ENCODE peak calls at places on chromosomes 4 and X, in nine cellular contexts. One of them, this sample, is unnamed.

GRCh38 chr4:184316821-184317220 is 99.1 kb upstream of the ENPP6 start:
- DNase-seq in NCI-H1092: no peak
- DNase-seq in DMS53: no peak
- DNase-seq in mucosa of descending colon: no peak
- DNase-seq in fibroblast of the aortic adventitia: no peak
- DNase-seq in ELR: no peak
- DNase-seq in CD8-positive, alpha-beta memory T cell: no peak
- DNase-seq in small intestine: no peak
- DNase-seq in NCI-H1417: no peak
- DNase-seq in this sample: no peak

GRCh38 chr4:135185256-135185655 is 983.7 kb upstream of the PABPC4L start:
- DNase-seq in NCI-H1092: no peak
- DNase-seq in DMS53: no peak
- DNase-seq in mucosa of descending colon: no peak
- DNase-seq in fibroblast of the aortic adventitia: no peak
- DNase-seq in ELR: no peak
- DNase-seq in CD8-positive, alpha-beta memory T cell: no peak
- DNase-seq in small intestine: no peak
- DNase-seq in NCI-H1417: no peak
- DNase-seq in this sample: no peak

GRCh38 chr4:185933078-185933581 is 121.1 kb upstream of the SORBS2 start:
- DNase-seq in NCI-H1092: no peak
- DNase-seq in DMS53: no peak
- DNase-seq in mucosa of descending colon: no peak
- DNase-seq in fibroblast of the aortic adventitia: peak; percentile 70
- DNase-seq in ELR: peak; percentile 26
- DNase-seq in CD8-positive, alpha-beta memory T cell: no peak
- DNase-seq in small intestine: no peak
- DNase-seq in NCI-H1417: no peak
- DNase-seq in this sample: no peak

GRCh38 chr4:53459548-53459947 is 82.1 kb downstream of the FIP1L1 start:
- DNase-seq in NCI-H1092: no peak
- DNase-seq in DMS53: peak; percentile 91
- DNase-seq in mucosa of descending colon: no peak
- DNase-seq in fibroblast of the aortic adventitia: peak; percentile 63
- DNase-seq in ELR: peak; percentile 54
- DNase-seq in CD8-positive, alpha-beta memory T cell: no peak
- DNase-seq in small intestine: peak; percentile 13
- DNase-seq in NCI-H1417: peak; percentile 12
- DNase-seq in this sample: no peak

GRCh38 chr4:100061835-100062234 is 111.8 kb upstream of the H2AZ1 start:
- DNase-seq in NCI-H1092: no peak
- DNase-seq in DMS53: no peak
- DNase-seq in mucosa of descending colon: no peak
- DNase-seq in fibroblast of the aortic adventitia: no peak
- DNase-seq in ELR: peak; percentile 42
- DNase-seq in CD8-positive, alpha-beta memory T cell: no peak
- DNase-seq in small intestine: no peak
- DNase-seq in NCI-H1417: no peak
- DNase-seq in this sample: no peak

GRCh38 chr4:56530269-56531148 is 24.9 kb downstream of the ARL9 start:
- DNase-seq in NCI-H1092: peak; percentile 48
- DNase-seq in DMS53: peak; percentile 89
- DNase-seq in mucosa of descending colon: peak; percentile 84
- DNase-seq in fibroblast of the aortic adventitia: peak; percentile 51
- DNase-seq in ELR: peak; percentile 89
- DNase-seq in CD8-positive, alpha-beta memory T cell: peak; percentile 69
- DNase-seq in small intestine: peak; percentile 80
- DNase-seq in NCI-H1417: peak; percentile 89
- DNase-seq in this sample: peak; percentile 86

GRCh38 chr4:118177121-118177520 is 142.8 kb downstream of the NDST3 start:
- DNase-seq in NCI-H1092: no peak
- DNase-seq in DMS53: no peak
- DNase-seq in mucosa of descending colon: no peak
- DNase-seq in fibroblast of the aortic adventitia: no peak
- DNase-seq in ELR: peak; percentile 58
- DNase-seq in CD8-positive, alpha-beta memory T cell: no peak
- DNase-seq in small intestine: no peak
- DNase-seq in NCI-H1417: no peak
- DNase-seq in this sample: no peak

GRCh38 chr4:24557036-24558022 is 27.0 kb downstream of the DHX15 start:
- DNase-seq in NCI-H1092: no peak
- DNase-seq in DMS53: no peak
- DNase-seq in mucosa of descending colon: no peak
- DNase-seq in fibroblast of the aortic adventitia: peak; percentile 55
- DNase-seq in ELR: peak; percentile 47
- DNase-seq in CD8-positive, alpha-beta memory T cell: no peak
- DNase-seq in small intestine: peak; percentile 60
- DNase-seq in NCI-H1417: no peak
- DNase-seq in this sample: no peak

GRCh38 chrX:110389570-110389969 is 30.9 kb downstream of the RTL9 start:
- DNase-seq in NCI-H1092: no peak
- DNase-seq in DMS53: no peak
- DNase-seq in mucosa of descending colon: no peak
- DNase-seq in fibroblast of the aortic adventitia: no peak
- DNase-seq in ELR: no peak
- DNase-seq in CD8-positive, alpha-beta memory T cell: no peak
- DNase-seq in small intestine: no peak
- DNase-seq in NCI-H1417: no peak
- DNase-seq in this sample: no peak

GRCh38 chrX:143623657-143624056 is 12.2 kb downstream of the SLITRK4 start:
- DNase-seq in NCI-H1092: no peak
- DNase-seq in DMS53: no peak
- DNase-seq in mucosa of descending colon: no peak
- DNase-seq in fibroblast of the aortic adventitia: no peak
- DNase-seq in ELR: no peak
- DNase-seq in CD8-positive, alpha-beta memory T cell: no peak
- DNase-seq in small intestine: no peak
- DNase-seq in NCI-H1417: no peak
- DNase-seq in this sample: no peak

GRCh38 chr4:157291071-157291470 is 70.5 kb downstream of the GRIA2 start:
- DNase-seq in NCI-H1092: no peak
- DNase-seq in DMS53: no peak
- DNase-seq in mucosa of descending colon: no peak
- DNase-seq in fibroblast of the aortic adventitia: no peak
- DNase-seq in ELR: peak; percentile 51
- DNase-seq in CD8-positive, alpha-beta memory T cell: no peak
- DNase-seq in small intestine: no peak
- DNase-seq in NCI-H1417: peak; percentile 26
- DNase-seq in this sample: no peak

GRCh38 chrX:30313322-30313721 is 4.1 kb upstream of the NR0B1 start:
- DNase-seq in NCI-H1092: peak; percentile 9
- DNase-seq in DMS53: peak; percentile 91
- DNase-seq in mucosa of descending colon: no peak
- DNase-seq in fibroblast of the aortic adventitia: no peak
- DNase-seq in ELR: no peak
- DNase-seq in CD8-positive, alpha-beta memory T cell: no peak
- DNase-seq in small intestine: no peak
- DNase-seq in NCI-H1417: peak; percentile 93
- DNase-seq in this sample: no peak

GRCh38 chr4:188660796-188661195 is 521.6 kb downstream of the TRIML1 start:
- DNase-seq in NCI-H1092: no peak
- DNase-seq in DMS53: no peak
- DNase-seq in mucosa of descending colon: no peak
- DNase-seq in fibroblast of the aortic adventitia: no peak
- DNase-seq in ELR: no peak
- DNase-seq in CD8-positive, alpha-beta memory T cell: no peak
- DNase-seq in small intestine: no peak
- DNase-seq in NCI-H1417: no peak
- DNase-seq in this sample: no peak

GRCh38 chr4:62487016-62487415 is 1286.9 kb downstream of the ADGRL3 start:
- DNase-seq in NCI-H1092: no peak
- DNase-seq in DMS53: no peak
- DNase-seq in mucosa of descending colon: no peak
- DNase-seq in fibroblast of the aortic adventitia: no peak
- DNase-seq in ELR: peak; percentile 29
- DNase-seq in CD8-positive, alpha-beta memory T cell: no peak
- DNase-seq in small intestine: no peak
- DNase-seq in NCI-H1417: no peak
- DNase-seq in this sample: no peak

GRCh38 chr4:65651031-65651430 is 19.3 kb downstream of the EPHA5 start:
- DNase-seq in NCI-H1092: no peak
- DNase-seq in DMS53: no peak
- DNase-seq in mucosa of descending colon: no peak
- DNase-seq in fibroblast of the aortic adventitia: no peak
- DNase-seq in ELR: no peak
- DNase-seq in CD8-positive, alpha-beta memory T cell: no peak
- DNase-seq in small intestine: no peak
- DNase-seq in NCI-H1417: no peak
- DNase-seq in this sample: no peak

GRCh38 chr4:21470531-21470930 is 478.0 kb downstream of the KCNIP4 start:
- DNase-seq in NCI-H1092: peak; percentile 66
- DNase-seq in DMS53: peak; percentile 85
- DNase-seq in mucosa of descending colon: no peak
- DNase-seq in fibroblast of the aortic adventitia: peak; percentile 5
- DNase-seq in ELR: peak; percentile 50
- DNase-seq in CD8-positive, alpha-beta memory T cell: no peak
- DNase-seq in small intestine: no peak
- DNase-seq in NCI-H1417: peak; percentile 73
- DNase-seq in this sample: no peak

GRCh38 chr4:101306225-101306624 is 41.1 kb downstream of the PPP3CA start:
- DNase-seq in NCI-H1092: no peak
- DNase-seq in DMS53: no peak
- DNase-seq in mucosa of descending colon: no peak
- DNase-seq in fibroblast of the aortic adventitia: no peak
- DNase-seq in ELR: no peak
- DNase-seq in CD8-positive, alpha-beta memory T cell: no peak
- DNase-seq in small intestine: no peak
- DNase-seq in NCI-H1417: no peak
- DNase-seq in this sample: no peak

GRCh38 chr4:128721896-128722295 is 87.6 kb upstream of the JADE1 start:
- DNase-seq in NCI-H1092: no peak
- DNase-seq in DMS53: no peak
- DNase-seq in mucosa of descending colon: no peak
- DNase-seq in fibroblast of the aortic adventitia: no peak
- DNase-seq in ELR: no peak
- DNase-seq in CD8-positive, alpha-beta memory T cell: no peak
- DNase-seq in small intestine: no peak
- DNase-seq in NCI-H1417: no peak
- DNase-seq in this sample: no peak

GRCh38 chr4:70505152-70505748 is 13.1 kb upstream of the AMTN start:
- DNase-seq in NCI-H1092: peak; percentile 8
- DNase-seq in DMS53: peak; percentile 75
- DNase-seq in mucosa of descending colon: peak; percentile 54
- DNase-seq in fibroblast of the aortic adventitia: peak; percentile 57
- DNase-seq in ELR: peak; percentile 60
- DNase-seq in CD8-positive, alpha-beta memory T cell: peak; percentile 18
- DNase-seq in small intestine: peak; percentile 46
- DNase-seq in NCI-H1417: peak; percentile 67
- DNase-seq in this sample: peak; percentile 77

GRCh38 chr4:86717651-86718050 is 123.5 kb downstream of the PTPN13 start:
- DNase-seq in NCI-H1092: no peak
- DNase-seq in DMS53: peak; percentile 27
- DNase-seq in mucosa of descending colon: no peak
- DNase-seq in fibroblast of the aortic adventitia: no peak
- DNase-seq in ELR: no peak
- DNase-seq in CD8-positive, alpha-beta memory T cell: no peak
- DNase-seq in small intestine: no peak
- DNase-seq in NCI-H1417: no peak
- DNase-seq in this sample: no peak

GRCh38 chr4:69362351-69362750 is 82.1 kb downstream of the UGT2B28 start:
- DNase-seq in NCI-H1092: no peak
- DNase-seq in DMS53: no peak
- DNase-seq in mucosa of descending colon: no peak
- DNase-seq in fibroblast of the aortic adventitia: no peak
- DNase-seq in ELR: no peak
- DNase-seq in CD8-positive, alpha-beta memory T cell: no peak
- DNase-seq in small intestine: no peak
- DNase-seq in NCI-H1417: no peak
- DNase-seq in this sample: no peak

GRCh38 chr4:140644470-140645185 is 75.9 kb upstream of the UCP1 start:
- DNase-seq in NCI-H1092: no peak
- DNase-seq in DMS53: no peak
- DNase-seq in mucosa of descending colon: no peak
- DNase-seq in fibroblast of the aortic adventitia: no peak
- DNase-seq in ELR: no peak
- DNase-seq in CD8-positive, alpha-beta memory T cell: no peak
- DNase-seq in small intestine: no peak
- DNase-seq in NCI-H1417: no peak
- DNase-seq in this sample: no peak

GRCh38 chrX:74450803-74451449 is 29.6 kb downstream of the SLC16A2 start:
- DNase-seq in NCI-H1092: no peak
- DNase-seq in DMS53: no peak
- DNase-seq in mucosa of descending colon: no peak
- DNase-seq in fibroblast of the aortic adventitia: peak; percentile 92
- DNase-seq in ELR: peak; percentile 94
- DNase-seq in CD8-positive, alpha-beta memory T cell: no peak
- DNase-seq in small intestine: no peak
- DNase-seq in NCI-H1417: no peak
- DNase-seq in this sample: no peak

GRCh38 chrX:44432641-44433040 is 89.2 kb upstream of the EFHC2 start:
- DNase-seq in NCI-H1092: no peak
- DNase-seq in DMS53: peak; percentile 2
- DNase-seq in mucosa of descending colon: no peak
- DNase-seq in fibroblast of the aortic adventitia: no peak
- DNase-seq in ELR: peak; percentile 13
- DNase-seq in CD8-positive, alpha-beta memory T cell: no peak
- DNase-seq in small intestine: peak; percentile 25
- DNase-seq in NCI-H1417: no peak
- DNase-seq in this sample: no peak

GRCh38 chrX:18252644-18253359 is 32.1 kb upstream of the BEND2 start:
- DNase-seq in NCI-H1092: no peak
- DNase-seq in DMS53: no peak
- DNase-seq in mucosa of descending colon: no peak
- DNase-seq in fibroblast of the aortic adventitia: peak; percentile 32
- DNase-seq in ELR: peak; percentile 0
- DNase-seq in CD8-positive, alpha-beta memory T cell: no peak
- DNase-seq in small intestine: no peak
- DNase-seq in NCI-H1417: peak; percentile 28
- DNase-seq in this sample: no peak

GRCh38 chr4:1808396-1808795 is 15.3 kb downstream of the FGFR3 start:
- DNase-seq in NCI-H1092: no peak
- DNase-seq in DMS53: no peak
- DNase-seq in mucosa of descending colon: no peak
- DNase-seq in fibroblast of the aortic adventitia: no peak
- DNase-seq in ELR: no peak
- DNase-seq in CD8-positive, alpha-beta memory T cell: no peak
- DNase-seq in small intestine: no peak
- DNase-seq in NCI-H1417: no peak
- DNase-seq in this sample: no peak

GRCh38 chr4:92501456-92501855 is 197.7 kb downstream of the GRID2 start:
- DNase-seq in NCI-H1092: no peak
- DNase-seq in DMS53: no peak
- DNase-seq in mucosa of descending colon: no peak
- DNase-seq in fibroblast of the aortic adventitia: no peak
- DNase-seq in ELR: no peak
- DNase-seq in CD8-positive, alpha-beta memory T cell: no peak
- DNase-seq in small intestine: no peak
- DNase-seq in NCI-H1417: peak; percentile 66
- DNase-seq in this sample: no peak

GRCh38 chr4:78956979-78957378 is 17.7 kb upstream of the PAQR3 start:
- DNase-seq in NCI-H1092: no peak
- DNase-seq in DMS53: no peak
- DNase-seq in mucosa of descending colon: no peak
- DNase-seq in fibroblast of the aortic adventitia: no peak
- DNase-seq in ELR: no peak
- DNase-seq in CD8-positive, alpha-beta memory T cell: no peak
- DNase-seq in small intestine: no peak
- DNase-seq in NCI-H1417: no peak
- DNase-seq in this sample: no peak

GRCh38 chr4:35252866-35253265 is 991.4 kb downstream of the ARAP2 start:
- DNase-seq in NCI-H1092: no peak
- DNase-seq in DMS53: no peak
- DNase-seq in mucosa of descending colon: no peak
- DNase-seq in fibroblast of the aortic adventitia: no peak
- DNase-seq in ELR: peak; percentile 59
- DNase-seq in CD8-positive, alpha-beta memory T cell: no peak
- DNase-seq in small intestine: no peak
- DNase-seq in NCI-H1417: no peak
- DNase-seq in this sample: no peak

GRCh38 chr4:10013722-10014121 is 7.6 kb downstream of the SLC2A9 start:
- DNase-seq in NCI-H1092: peak; percentile 18
- DNase-seq in DMS53: peak; percentile 67
- DNase-seq in mucosa of descending colon: peak; percentile 65
- DNase-seq in fibroblast of the aortic adventitia: no peak
- DNase-seq in ELR: peak; percentile 19
- DNase-seq in CD8-positive, alpha-beta memory T cell: no peak
- DNase-seq in small intestine: peak; percentile 80
- DNase-seq in NCI-H1417: peak; percentile 56
- DNase-seq in this sample: peak; percentile 80

GRCh38 chr4:188412499-188412898 is 273.3 kb downstream of the TRIML1 start:
- DNase-seq in NCI-H1092: no peak
- DNase-seq in DMS53: no peak
- DNase-seq in mucosa of descending colon: no peak
- DNase-seq in fibroblast of the aortic adventitia: no peak
- DNase-seq in ELR: no peak
- DNase-seq in CD8-positive, alpha-beta memory T cell: no peak
- DNase-seq in small intestine: no peak
- DNase-seq in NCI-H1417: no peak
- DNase-seq in this sample: no peak

This sample was measured in Peyer's patch.